ENCODE peak calls at places on chromosomes 4 and X, in seven cellular contexts. Y is thoracic aorta, B is cardiac muscle cell, S is coronary artery, E is colonic mucosa, U is gastrocnemius medialis, Z is brain microvascular endothelial cell. T is an unnamed sample.

GRCh38 chr4:124409044-124409443 is 303.5 kb downstream of the ANKRD50 start:
- DNase-seq in S (no peak), B (no peak), Y (no peak), U (no peak), Z (peak), E (no peak), T (no peak)

GRCh38 chr4:183186803-183187202 is 87.7 kb downstream of the WWC2 start:
- DNase-seq in U (no peak), Y (no peak), Z (no peak), B (no peak), S (no peak), E (no peak), T (no peak)

GRCh38 chr4:64940698-64941097 is 531.4 kb upstream of the TECRL start:
- DNase-seq in S (no peak), Z (no peak), Y (no peak), B (no peak), E (no peak), U (no peak), T (peak)

GRCh38 chrX:153926863-153927685 is 1.0 kb upstream of the ARHGAP4 start:
- DNase-seq in Z (no peak), U (no peak), S (no peak), Y (no peak), E (peak), B (peak), T (no peak)

GRCh38 chrX:23799469-23800065 is 16.6 kb downstream of the SAT1 start:
- DNase-seq in B (peak), S (no peak), Y (no peak), Z (no peak), E (no peak), U (no peak), T (no peak)

GRCh38 chr4:22999419-22999818 is 306.7 kb downstream of the GBA3 start:
- DNase-seq in B (no peak), Z (no peak), E (no peak), Y (no peak), U (no peak), S (no peak), T (no peak)

GRCh38 chrX:16869393-16870094 is 618 bp downstream of the RBBP7 start:
- DNase-seq in S (no peak), Y (no peak), B (peak), U (peak), E (peak), Z (no peak), T (peak)

GRCh38 chr4:48028654-48029053 is 12.1 kb downstream of the NIPAL1 start:
- DNase-seq in Z (no peak), U (no peak), S (no peak), E (no peak), B (no peak), Y (no peak), T (no peak)

GRCh38 chr4:73408181-73408867 is 4.2 kb downstream of the ALB start:
- DNase-seq in E (no peak), Y (no peak), Z (no peak), U (no peak), S (no peak), B (no peak), T (no peak)

GRCh38 chr4:5395781-5396180 is 312.6 kb downstream of the EVC2 start:
- DNase-seq in E (no peak), S (no peak), U (no peak), Z (no peak), B (no peak), Y (no peak), T (no peak)

GRCh38 chr4:151324449-151325319 is 721 bp downstream of the SH3D19 start:
- DNase-seq in Z (peak), U (peak), Y (no peak), E (peak), S (peak), B (peak), T (peak)

GRCh38 chrX:138756234-138756633 is 44.7 kb upstream of the FGF13 start:
- DNase-seq in S (no peak), E (peak), B (peak), Z (peak), U (peak), Y (no peak), T (peak)

GRCh38 chr4:125070869-125071268 is 243.9 kb upstream of the FAT4 start:
- DNase-seq in Y (no peak), U (no peak), S (no peak), E (no peak), Z (no peak), B (no peak), T (no peak)

GRCh38 chr4:98996056-98996941 is 778 bp downstream of the METAP1 start:
- DNase-seq in S (no peak), E (peak), B (peak), Y (no peak), Z (peak), U (peak), T (peak)

GRCh38 chrX:26889574-26889973 is 573.6 kb downstream of the PPP4R3C start:
- DNase-seq in U (no peak), Y (no peak), S (no peak), Z (no peak), B (no peak), E (no peak), T (no peak)

GRCh38 chrX:108443065-108443464 is 3.4 kb downstream of the COL4A5 start:
- DNase-seq in E (no peak), Z (no peak), Y (no peak), B (no peak), U (no peak), S (no peak), T (no peak)

GRCh38 chr4:102525099-102525498 is 23.9 kb downstream of the NFKB1 start:
- DNase-seq in S (no peak), U (no peak), E (no peak), B (peak), Z (peak), Y (no peak), T (no peak)

GRCh38 chr4:59537231-59537886 is 1662.8 kb upstream of the ADGRL3 start:
- DNase-seq in B (no peak), Z (no peak), Y (no peak), S (no peak), U (no peak), E (no peak), T (peak)

GRCh38 chr4:140805293-140805692 is 49.1 kb upstream of the TBC1D9 start:
- DNase-seq in S (no peak), Y (no peak), Z (no peak), U (no peak), B (no peak), E (no peak), T (no peak)

GRCh38 chr4:104860227-104861123 is 286.2 kb upstream of the TET2 start:
- DNase-seq in E (peak), B (peak), Z (peak), Y (no peak), U (peak), S (no peak), T (peak)

GRCh38 chrX:120769576-120770341 is 105.9 kb downstream of the CT47B1 start:
- DNase-seq in E (no peak), Z (peak), B (peak), S (no peak), U (no peak), Y (no peak), T (peak)

GRCh38 chr4:152970102-152970820 is 34.1 kb downstream of the FHDC1 start:
- DNase-seq in Z (no peak), B (no peak), E (no peak), Y (no peak), U (no peak), S (no peak), T (peak)

GRCh38 chr4:53059253-53059652 is 197.1 kb downstream of the RASL11B start:
- DNase-seq in E (no peak), Y (no peak), U (no peak), B (no peak), Z (no peak), S (no peak), T (no peak)

GRCh38 chr4:82839624-82840023 is 41.0 kb upstream of the SCD5 start:
- DNase-seq in E (no peak), B (no peak), U (no peak), Y (no peak), Z (no peak), S (no peak), T (no peak)

GRCh38 chr4:82842593-82842992 is 44.0 kb upstream of the SCD5 start:
- DNase-seq in Z (peak), Y (no peak), S (no peak), E (no peak), U (no peak), B (peak), T (peak)
- TF ChIP-seq CTCF in Z (peak), Y (no peak), S (no peak), E (no peak), U (no peak), B (peak), T (peak)

DNA sequence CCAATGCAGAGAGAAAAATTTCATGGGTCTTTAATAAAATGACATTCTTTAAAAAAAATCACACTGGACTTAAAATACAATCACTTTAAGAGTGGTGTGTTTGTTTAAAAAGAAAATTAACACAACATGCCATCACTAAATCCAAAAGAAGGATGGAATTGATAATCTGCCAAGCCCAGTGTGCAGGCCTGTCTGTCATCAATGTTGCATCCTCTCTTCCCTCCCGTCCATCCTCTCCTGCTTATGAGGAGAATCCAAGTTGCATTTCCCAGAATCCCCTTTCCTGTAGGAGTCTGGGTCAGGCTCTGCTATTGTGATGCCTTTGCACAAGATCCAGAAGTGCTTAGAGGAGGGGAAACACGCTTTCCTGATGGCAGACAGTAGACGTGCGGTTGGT is 169.4 kb downstream of the MID1 start:
- DNase-seq in S (no peak), B (no peak), Y (no peak), Z (peak), U (no peak), E (no peak), T (no peak)
- H3K27ac ChIP-seq in S (no peak), B (no peak), Y (no peak), Z (no peak), U (no peak), E (no peak), T (peak)

DNA sequence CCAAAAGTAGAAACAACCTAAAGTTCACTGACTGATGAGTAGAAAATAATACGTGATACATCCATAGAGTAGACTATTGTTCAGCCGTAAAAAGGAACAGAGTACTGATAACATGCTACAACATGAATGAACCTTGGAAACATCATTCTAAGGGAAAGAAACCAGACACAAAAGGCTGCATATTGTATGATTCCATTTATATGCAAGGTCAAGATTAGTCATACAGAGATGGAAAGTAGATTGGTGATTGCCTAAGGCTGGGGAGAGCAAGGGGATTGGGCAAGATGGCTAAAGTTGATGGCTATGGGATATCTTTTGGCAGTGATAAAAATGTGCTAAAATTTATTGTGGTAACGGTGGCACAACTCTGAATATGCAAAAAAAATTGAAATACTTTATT is 209.1 kb downstream of the RELL1 start:
- DNase-seq in S (no peak), E (no peak), Y (no peak), U (no peak), Z (no peak), B (peak), T (no peak)
- TF ChIP-seq CTCF in S (no peak), E (no peak), Y (no peak), U (no peak), Z (no peak), B (no peak), T (no peak)

DNA sequence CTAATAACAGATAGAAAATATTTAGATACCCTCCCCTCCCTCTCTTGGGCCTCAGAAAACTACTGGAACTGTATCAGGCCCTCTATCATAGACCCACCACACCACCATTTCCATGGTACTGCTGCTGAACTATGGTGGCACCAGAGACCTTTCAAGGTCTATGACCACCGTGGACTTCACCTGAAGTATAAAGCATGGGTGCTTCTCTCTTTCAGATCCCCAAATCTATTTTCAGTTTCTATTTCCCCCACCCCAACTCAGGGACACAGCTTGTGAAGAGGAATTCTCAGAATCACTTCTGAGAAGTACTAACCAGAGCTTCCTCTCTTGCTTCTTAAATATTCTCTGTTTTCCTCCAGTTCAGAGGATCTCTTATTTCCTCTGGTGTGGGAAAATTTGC is 840.8 kb upstream of the HTR2C start:
- DNase-seq in Z (no peak), U (no peak), Y (no peak), B (no peak), S (no peak), E (no peak), T (no peak)
- H3K27ac ChIP-seq in Z (no peak), U (no peak), Y (no peak), B (no peak), S (no peak), E (no peak), T (no peak)

DNA sequence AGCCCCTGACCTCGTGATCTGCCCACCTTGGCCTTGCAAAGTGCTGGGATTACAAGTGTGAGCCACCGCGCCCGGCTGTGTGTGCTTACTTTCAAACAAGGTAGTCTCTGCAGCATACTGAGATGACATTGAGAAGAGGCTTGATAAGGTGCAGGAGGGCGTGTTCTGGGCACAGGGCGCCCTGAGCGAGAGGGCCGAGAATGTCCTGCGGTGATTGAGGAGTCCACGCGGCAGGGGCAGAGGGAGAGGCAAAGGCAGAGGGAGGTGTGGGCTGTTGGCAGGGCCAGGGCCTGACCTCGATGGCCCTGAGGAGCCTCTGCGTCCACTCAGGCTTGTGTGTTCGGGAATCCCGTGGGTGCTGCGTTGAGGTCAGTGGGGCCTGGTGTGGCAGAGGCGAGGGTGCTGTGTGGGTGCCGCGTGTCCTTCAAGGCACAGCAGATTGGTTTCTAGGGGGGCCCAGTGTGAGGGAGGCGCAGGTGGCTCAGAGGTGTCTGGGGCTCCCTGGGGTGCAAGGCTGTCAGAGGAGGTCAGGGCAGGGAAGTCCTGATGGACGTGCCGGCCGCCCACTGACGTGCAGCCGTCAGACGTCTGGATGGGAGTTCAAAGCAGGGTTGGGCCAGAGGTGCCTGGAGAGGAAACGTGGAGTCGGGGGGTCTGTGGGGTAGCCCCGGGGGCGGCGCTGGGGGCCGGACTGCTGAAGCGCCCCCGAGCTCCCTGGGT is 12.1 kb downstream of the PCGF3 start:
- DNase-seq in B (no peak), E (no peak), Y (no peak), U (no peak), Z (no peak), S (no peak), T (no peak)
- TF ChIP-seq CTCF in B (no peak), E (no peak), Y (no peak), U (no peak), Z (no peak), S (no peak), T (no peak)

DNA sequence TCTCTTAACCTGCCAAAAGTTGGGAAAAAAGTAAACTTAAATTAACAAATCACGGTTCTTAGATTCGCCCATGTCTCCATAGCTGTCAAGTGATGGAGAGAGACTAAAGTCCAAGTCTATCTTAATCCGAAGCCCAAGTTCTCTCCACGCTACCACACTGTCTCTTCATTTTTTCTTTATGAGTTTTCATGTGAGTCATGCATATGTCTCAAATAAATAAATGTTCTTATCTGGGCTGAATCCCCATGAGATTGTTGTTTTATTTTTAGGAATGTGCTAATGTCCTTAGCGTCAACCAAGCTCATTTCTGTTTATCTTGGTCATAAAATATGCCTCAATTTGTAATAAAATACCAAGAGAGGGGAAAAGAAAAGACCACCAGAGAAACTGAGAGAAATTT is 169.3 kb downstream of the RCHY1 start:
- DNase-seq in Y (no peak), Z (peak), S (no peak), E (no peak), U (no peak), B (peak), T (peak)
- H3K27ac ChIP-seq in Y (peak), Z (peak), S (no peak), E (no peak), U (no peak), B (no peak), T (no peak)

GRCh38 chr4:92333056-92333455 is 29.3 kb downstream of the GRID2 start:
- DNase-seq in Y (no peak), S (no peak), Z (no peak), B (peak), U (no peak), E (no peak), T (no peak)

DNA sequence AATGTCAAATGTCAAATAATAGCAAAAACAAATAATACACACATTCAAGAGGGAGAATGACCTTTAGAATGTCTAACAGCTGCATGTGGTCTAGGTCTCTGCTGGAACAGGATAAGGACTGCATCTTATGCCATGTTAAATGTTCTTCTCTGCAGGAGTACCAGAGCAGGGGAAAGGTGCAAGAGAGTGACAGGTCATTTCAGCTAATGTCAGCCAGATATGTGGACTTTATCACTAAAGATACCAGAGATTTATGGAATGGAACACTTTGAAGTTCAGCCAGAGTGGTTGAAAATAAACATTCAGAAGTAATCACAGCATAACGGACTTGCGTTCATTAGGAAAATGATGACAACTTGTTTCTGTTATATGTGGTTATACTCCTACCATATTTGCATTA is 24.3 kb downstream of the GRID2 start:
- DNase-seq in Y (no peak), U (no peak), Z (no peak), B (no peak), S (no peak), E (no peak), T (no peak)
- TF ChIP-seq CTCF in Y (no peak), U (no peak), Z (no peak), B (no peak), S (no peak), E (no peak), T (no peak)

GRCh38 chr4:4248885-4249203 is 821 bp upstream of the TMEM128 start:
- DNase-seq in S (no peak), U (no peak), B (no peak), Z (no peak), Y (no peak), E (no peak), T (no peak)

GRCh38 chr4:4249876-4250275 is 1.9 kb upstream of the TMEM128 start:
- DNase-seq in S (no peak), Y (no peak), Z (no peak), E (no peak), B (no peak), U (no peak), T (no peak)

GRCh38 chr4:4256799-4257198 is 8.8 kb upstream of the TMEM128 start:
- DNase-seq in E (no peak), S (no peak), Z (no peak), Y (no peak), B (no peak), U (no peak), T (no peak)

GRCh38 chr4:4254666-4255065 is 6.6 kb upstream of the TMEM128 start:
- DNase-seq in U (no peak), B (no peak), Z (no peak), E (no peak), S (no peak), Y (no peak), T (no peak)

DNA sequence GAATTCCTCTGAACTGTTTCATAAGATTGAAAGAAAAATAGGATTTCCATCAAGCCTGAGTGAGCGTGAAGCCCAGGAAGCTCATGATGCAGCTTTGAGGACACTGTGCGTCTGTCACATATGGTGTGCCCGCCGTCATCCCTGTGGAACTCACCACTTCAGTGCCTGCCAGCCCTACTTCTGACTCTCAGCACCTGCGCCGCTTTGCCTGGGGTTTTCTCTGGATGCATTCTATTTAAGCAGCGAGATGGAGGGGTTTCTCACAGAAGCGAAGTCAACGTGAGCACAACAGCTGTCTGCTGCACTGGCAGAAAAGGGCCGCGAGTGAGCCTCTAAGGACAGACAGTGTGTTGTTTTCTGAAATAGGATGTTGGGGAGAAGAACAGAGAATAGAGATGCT is 6.2 kb upstream of the TMEM128 start:
- DNase-seq in E (no peak), U (no peak), B (no peak), Z (no peak), Y (no peak), S (no peak), T (no peak)
- H3K27ac ChIP-seq in E (no peak), U (no peak), B (no peak), Z (no peak), Y (no peak), S (no peak), T (no peak)

DNA sequence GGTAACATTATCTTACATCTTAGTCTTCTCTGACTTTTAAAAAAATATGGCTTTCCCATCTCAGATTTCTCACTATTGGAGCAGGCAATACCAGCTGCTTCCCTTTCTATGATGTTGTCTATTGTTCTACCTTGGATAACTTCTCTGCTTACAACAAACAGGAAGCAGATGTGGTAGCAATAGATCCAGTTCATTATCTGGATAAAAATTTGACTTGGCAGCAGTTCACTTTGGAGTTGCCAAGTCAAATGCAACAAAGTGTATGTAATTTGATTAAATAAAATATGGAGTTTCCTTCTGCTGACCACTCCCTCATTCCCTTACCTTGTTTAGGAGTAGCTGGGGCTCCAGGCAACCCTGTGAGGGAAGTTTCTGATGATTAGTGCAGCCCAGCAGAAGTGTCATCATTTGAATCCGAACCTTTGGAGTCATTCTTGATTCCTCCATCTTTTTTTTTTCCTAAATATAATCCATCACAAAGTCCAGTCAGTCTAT is 72.0 kb upstream of the GPRIN3 start:
- DNase-seq in B (peak), Z (no peak), E (peak), S (no peak), U (no peak), Y (no peak), T (no peak)
- TF ChIP-seq CTCF in B (no peak), Z (no peak), E (no peak), S (no peak), U (no peak), Y (no peak), T (no peak)

GRCh38 chrX:131779313-131779712 is 235.4 kb downstream of the OR13H1 start:
- DNase-seq in U (no peak), S (no peak), B (no peak), Z (no peak), Y (no peak), E (no peak), T (no peak)
- H3K27ac ChIP-seq in U (no peak), S (peak), B (no peak), Z (no peak), Y (no peak), E (no peak), T (no peak)

T was measured in RWPE1.